ENCODE peak calls at places on chromosome 6, in ten cellular contexts. V is ovary, J is psoas muscle, R is PC-9, F is heart left ventricle, W is mammary epithelial cell, D is IMR-90, A is heart right ventricle, S is left ventricle myocardium inferior, C is PC-3. L is an unnamed sample.

GRCh38 chr6:24796616-24797290 is 2.0 kb downstream of the ARMH2 start:
- DNase-seq in V (no peak), J (no peak), R (no peak), F (no peak), W (peak; percentile 11), D (no peak), A (no peak), S (no peak), C (no peak), L (no peak)

GRCh38 chr6:20191951-20192350 is 20.3 kb downstream of the MBOAT1 start:
- DNase-seq in V (no peak), J (no peak), R (no peak), F (no peak), W (no peak), D (no peak), A (no peak), S (no peak), C (no peak), L (no peak)

GRCh38 chr6:9766240-9766915 is 648.5 kb downstream of the TFAP2A start:
- DNase-seq in V (no peak), J (no peak), R (peak; percentile 35), F (no peak), W (peak; percentile 56), D (peak; percentile 86), A (no peak), S (no peak), C (peak; percentile 46), L (peak; percentile 56)

GRCh38 chr6:144006731-144007454 is 1.2 kb downstream of the PLAGL1 start:
- DNase-seq in V (peak; percentile 27), J (peak; percentile 16), R (no peak), F (peak; percentile 28), W (peak; percentile 49), D (peak; percentile 75), A (no peak), S (no peak), C (peak; percentile 74), L (no peak)

GRCh38 chr6:30645989-30646388 is 944 bp upstream of the C6orf136 start:
- DNase-seq in V (no peak), J (no peak), R (no peak), F (no peak), W (no peak), D (no peak), A (no peak), S (no peak), C (peak; percentile 8), L (no peak)

GRCh38 chr6:136647363-136647763 is 97.1 kb upstream of the MAP7 start:
- DNase-seq in V (no peak), J (no peak), R (no peak), F (peak; percentile 38), W (no peak), D (peak; percentile 97), A (no peak), S (no peak), C (no peak), L (peak; percentile 56)

GRCh38 chr6:138690975-138691594 is 82.5 kb upstream of the CCDC28A start:
- DNase-seq in V (no peak), J (no peak), R (no peak), F (no peak), W (no peak), D (peak; percentile 6), A (no peak), S (no peak), C (no peak), L (no peak)

GRCh38 chr6:42451595-42452170 is at the start of gene TRERF1:
- DNase-seq in V (peak; percentile 64), J (peak; percentile 48), R (peak; percentile 79), F (peak; percentile 52), W (peak; percentile 63), D (peak; percentile 81), A (peak; percentile 53), S (peak; percentile 38), C (peak; percentile 73), L (peak; percentile 92)

GRCh38 chr6:47188588-47189021 is 121.1 kb downstream of the TNFRSF21 start:
- DNase-seq in V (no peak), J (no peak), R (peak; percentile 71), F (no peak), W (peak; percentile 99), D (peak; percentile 78), A (no peak), S (no peak), C (peak; percentile 97), L (no peak)

GRCh38 chr6:112282217-112282616 is 27.9 kb upstream of the LAMA4 start:
- DNase-seq in V (peak; percentile 54), J (peak; percentile 41), R (peak; percentile 39), F (peak; percentile 75), W (peak; percentile 65), D (peak; percentile 97), A (peak; percentile 46), S (peak; percentile 64), C (peak; percentile 69), L (peak; percentile 67)

GRCh38 chr6:49790340-49790739 is 3.3 kb upstream of the PGK2 start:
- DNase-seq in V (no peak), J (no peak), R (no peak), F (no peak), W (no peak), D (no peak), A (no peak), S (no peak), C (no peak), L (no peak)

GRCh38 chr6:162153991-162154390 is 573.6 kb downstream of the PRKN start:
- DNase-seq in V (no peak), J (no peak), R (no peak), F (no peak), W (no peak), D (no peak), A (no peak), S (no peak), C (no peak), L (no peak)

DNA sequence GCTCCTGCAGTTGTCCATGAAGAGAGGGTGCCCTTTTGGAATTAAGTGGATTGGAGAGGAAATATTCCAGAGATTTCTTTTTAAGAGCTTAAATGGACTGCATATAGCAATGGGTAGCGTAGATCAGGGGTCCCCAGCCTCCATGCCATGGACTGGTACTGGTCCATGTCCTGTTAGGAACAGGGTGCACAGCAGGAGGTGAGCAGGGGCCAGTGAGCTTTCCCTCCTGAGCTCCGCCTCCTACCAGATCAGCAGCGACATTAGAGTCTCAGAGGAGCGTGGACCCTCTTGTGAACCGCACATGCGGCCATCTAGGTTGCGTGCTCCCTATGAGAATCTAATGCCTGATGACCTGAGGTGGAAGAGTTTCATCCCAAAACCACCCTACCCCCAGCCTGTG is 12.3 kb upstream of the KIF25 start:
- DNase-seq in V (no peak), J (no peak), R (no peak), F (no peak), W (no peak), D (no peak), A (no peak), S (no peak), C (no peak), L (no peak)
- H3K9me3 ChIP-seq in V (no peaks in the 10 kb centered on the region), J (no peaks in the 10 kb centered on the region), R (no peaks in the 10 kb centered on the region), F (no peaks in the 10 kb centered on the region), W (peaks cover 6% of the 10 kb centered on the region), D (no peaks in the 10 kb centered on the region), A (no peaks in the 10 kb centered on the region), S (no peaks in the 10 kb centered on the region), C (no peaks in the 10 kb centered on the region), L (no peaks in the 10 kb centered on the region)

GRCh38 chr6:168201799-168202198 is 117.8 kb downstream of the DACT2 start:
- DNase-seq in V (no peak), J (no peak), R (no peak), F (no peak), W (no peak), D (no peak), A (no peak), S (no peak), C (no peak), L (no peak)

GRCh38 chr6:168198302-168199180 is 119.5 kb upstream of the FRMD1 start:
- DNase-seq in V (no peak), J (no peak), R (no peak), F (no peak), W (no peak), D (no peak), A (no peak), S (no peak), C (no peak), L (no peak)

GRCh38 chr6:168197636-168198301 is 118.8 kb upstream of the FRMD1 start:
- DNase-seq in V (no peak), J (no peak), R (no peak), F (no peak), W (no peak), D (no peak), A (no peak), S (no peak), C (no peak), L (no peak)

GRCh38 chr6:168200571-168201134 is 118.9 kb downstream of the DACT2 start:
- DNase-seq in V (no peak), J (no peak), R (no peak), F (no peak), W (no peak), D (no peak), A (no peak), S (no peak), C (no peak), L (no peak)

DNA sequence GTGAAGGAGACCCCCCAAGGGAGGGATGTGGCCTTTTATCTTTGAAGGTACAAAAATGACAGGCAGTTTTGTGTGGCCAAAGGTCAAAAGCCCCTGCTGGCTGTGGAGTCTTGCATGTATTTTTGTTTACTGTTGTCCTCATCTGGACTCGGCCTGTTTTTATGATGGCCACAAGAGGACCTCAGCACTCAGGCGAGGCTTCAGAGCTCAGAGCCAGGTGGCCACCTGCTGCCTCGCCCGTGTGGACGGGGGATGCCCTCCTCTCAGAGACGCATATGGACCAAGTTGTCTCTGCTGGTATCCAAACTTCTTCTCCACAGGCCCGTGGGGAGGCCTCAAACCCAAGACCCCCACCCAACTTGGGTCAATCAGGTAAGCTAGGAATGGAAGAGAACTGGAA is 118.2 kb downstream of the DACT2 start:
- DNase-seq in V (no peak), J (no peak), R (no peak), F (no peak), W (no peak), D (no peak), A (no peak), S (no peak), C (no peak), L (no peak)
- TF ChIP-seq CTCF in V (no peak), J (no peak), R (no peak), F (no peak), W (no peak), D (no peak), A (no peak), S (peak; percentile 19), C (peak; percentile 33), L (no peak)

GRCh38 chr6:170186006-170186908 is 104.6 kb downstream of the DLL1 start:
- DNase-seq in V (peak; percentile 15), J (no peak), R (no peak), F (no peak), W (peak; percentile 8), D (no peak), A (no peak), S (no peak), C (no peak), L (no peak)
- H3K9me3 ChIP-seq in V (no peaks in the 10 kb centered on the region), J (no peaks in the 10 kb centered on the region), R (no peaks in the 10 kb centered on the region), F (no peaks in the 10 kb centered on the region), W (peaks cover 13% of the 10 kb centered on the region), D (peaks cover 45% of the 10 kb centered on the region), A (no peaks in the 10 kb centered on the region), S (no peaks in the 10 kb centered on the region), C (no peaks in the 10 kb centered on the region), L (no peaks in the 10 kb centered on the region)

DNA sequence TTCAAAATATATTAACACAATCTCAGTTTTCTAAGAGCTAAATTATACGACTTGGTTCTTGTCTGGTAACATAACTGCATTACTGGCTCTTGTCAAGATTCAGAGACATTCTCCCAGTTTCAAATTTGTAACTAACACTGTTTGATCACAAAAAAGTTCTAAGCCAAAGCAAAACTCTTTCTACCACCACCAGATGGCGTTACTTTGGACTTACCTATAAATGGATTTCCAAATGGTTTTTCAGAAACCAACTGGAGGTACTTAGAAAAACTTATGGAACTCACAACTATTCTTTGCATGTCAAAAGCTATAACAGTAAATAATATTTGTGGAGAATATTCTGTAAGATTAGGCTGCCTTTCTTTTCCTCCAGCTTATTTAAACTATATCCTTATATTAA is 34.2 kb upstream of the GFRAL start:
- DNase-seq in V (no peak), J (no peak), R (no peak), F (no peak), W (no peak), D (peak; percentile 31), A (no peak), S (no peak), C (peak; percentile 56), L (peak; percentile 34)
- TF ChIP-seq CTCF in V (no peak), J (no peak), R (peak; percentile 55), F (no peak), W (peak; percentile 36), D (peak; percentile 34), A (no peak), S (peak; percentile 26), C (peak; percentile 73), L (peak; percentile 61)